ENCODE peak calls at places on chromosome 12, in four cellular contexts. N is fibroblast of pulmonary artery, P is hepatocyte, H is fibroblast of the aortic adventitia. B is an unnamed sample.

GRCh38 chr12:26268841-26269553 is 73.6 kb downstream of the SSPN start:
- DNase-seq in N (no peak), P (peak; percentile 31), H (peak; percentile 12), B (no peak)

GRCh38 chr12:3148366-3149000 is 71.3 kb downstream of the TSPAN9 start:
- DNase-seq in N (peak; percentile 45), P (no peak), H (peak; percentile 13), B (no peak)

GRCh38 chr12:23887055-23887835 is 62.2 kb downstream of the SOX5 start:
- DNase-seq in N (peak; percentile 40), P (no peak), H (peak; percentile 26), B (no peak)

GRCh38 chr12:76299536-76300296 is 48.5 kb downstream of the BBS10 start:
- DNase-seq in N (no peak), P (peak; percentile 23), H (no peak), B (no peak)

GRCh38 chr12:105659355-105660075 is 329.0 kb downstream of the C12orf75 start:
- DNase-seq in N (peak; percentile 8), P (no peak), H (no peak), B (peak; percentile 14)

GRCh38 chr12:132367401-132367851 is 38.0 kb upstream of the GALNT9 start:
- DNase-seq in N (peak; percentile 15), P (no peak), H (peak; percentile 25), B (no peak)

GRCh38 chr12:121391619-121392324 is 8.1 kb upstream of the RNF34 start:
- DNase-seq in N (peak; percentile 73), P (peak; percentile 25), H (peak; percentile 66), B (no peak)

GRCh38 chr12:14995583-14996425 is 23.0 kb downstream of the PDE6H start:
- DNase-seq in N (peak; percentile 92), P (peak; percentile 70), H (peak; percentile 91), B (peak; percentile 31)

GRCh38 chr12:6062427-6063378 is 61.8 kb downstream of the VWF start:
- DNase-seq in N (peak; percentile 66), P (peak; percentile 78), H (peak; percentile 58), B (no peak)

GRCh38 chr12:47812797-47813490 is 6.8 kb downstream of the HDAC7 start:
- DNase-seq in N (peak; percentile 83), P (peak; percentile 96), H (peak; percentile 90), B (no peak)

GRCh38 chr12:127191124-127191523 is 1075.8 kb upstream of the TMEM132C start:
- DNase-seq in N (peak; percentile 38), P (no peak), H (peak; percentile 75), B (peak; percentile 37)

GRCh38 chr12:121803861-121804416 is at the start of gene SETD1B:
- DNase-seq in N (peak; percentile 64), P (peak; percentile 69), H (peak; percentile 53), B (no peak)

GRCh38 chr12:104604070-104604994 is 147.6 kb downstream of the CHST11 start:
- DNase-seq in N (peak; percentile 99), P (peak; percentile 83), H (peak; percentile 97), B (peak; percentile 93)

GRCh38 chr12:95857151-95857550 is 1.6 kb upstream of the SNRPF start:
- DNase-seq in N (no peak), P (no peak), H (no peak), B (no peak)

GRCh38 chr12:88638388-88638787 is 58.1 kb upstream of the KITLG start:
- DNase-seq in N (peak; percentile 34), P (no peak), H (no peak), B (no peak)

GRCh38 chr12:92476844-92477243 is 225.9 kb upstream of the PLEKHG7 start:
- DNase-seq in N (no peak), P (no peak), H (no peak), B (no peak)

GRCh38 chr12:120223458-120224303 is 22.8 kb upstream of the RPLP0 start:
- DNase-seq in N (no peak), P (no peak), H (no peak), B (no peak)

GRCh38 chr12:110073049-110073831 is 24.9 kb upstream of the C12orf76 start:
- DNase-seq in N (no peak), P (no peak), H (no peak), B (no peak)

GRCh38 chr12:131735153-131735456 is 24.2 kb downstream of the SFSWAP start:
- DNase-seq in N (no peak), P (no peak), H (no peak), B (no peak)

GRCh38 chr12:4763549-4763948 is 43.3 kb downstream of the GALNT8 start:
- DNase-seq in N (no peak), P (peak; percentile 40), H (no peak), B (no peak)

GRCh38 chr12:80176706-80177105 is 77.4 kb downstream of the OTOGL start:
- DNase-seq in N (no peak), P (no peak), H (no peak), B (no peak)

GRCh38 chr12:80173465-80173864 is 74.1 kb downstream of the OTOGL start:
- DNase-seq in N (no peak), P (no peak), H (no peak), B (no peak)

GRCh38 chr12:80183939-80184338 is 84.6 kb downstream of the OTOGL start:
- DNase-seq in N (no peak), P (no peak), H (no peak), B (no peak)

GRCh38 chr12:80175307-80175930 is 76.1 kb downstream of the OTOGL start:
- DNase-seq in N (no peak), P (no peak), H (peak; percentile 28), B (no peak)

DNA sequence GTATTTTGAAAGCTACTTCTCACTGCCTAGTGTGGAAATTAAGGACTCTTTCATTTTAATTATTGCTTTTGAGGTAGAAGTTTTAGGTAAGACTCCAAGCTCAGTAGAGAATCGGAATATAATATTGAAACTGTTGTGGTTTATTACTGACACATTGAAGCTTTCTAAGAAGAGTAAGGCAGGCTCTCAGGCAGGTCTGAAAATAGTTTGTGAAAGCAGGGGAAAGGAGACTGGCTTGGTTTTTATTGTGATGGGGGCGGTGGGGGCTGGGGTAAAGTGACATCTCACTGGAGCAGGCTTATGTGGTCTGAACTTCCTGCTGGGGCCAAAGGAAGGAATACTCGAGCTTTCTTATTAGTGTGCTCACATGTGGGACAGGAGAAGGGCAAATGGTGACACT is 79.5 kb downstream of the OTOGL start:
- DNase-seq in N (no peak), P (no peak), H (no peak), B (no peak)
- H3K4me3 ChIP-seq in N (no peak overlapping the region), P (no peak overlapping the region), H (no peak overlapping the region), B (no peak overlapping the region)

GRCh38 chr12:28235985-28236384 is 45.7 kb downstream of the CCDC91 start:
- DNase-seq in N (no peak), P (no peak), H (no peak), B (no peak)

GRCh38 chr12:28235017-28235416 is 44.8 kb downstream of the CCDC91 start:
- DNase-seq in N (no peak), P (no peak), H (no peak), B (no peak)

GRCh38 chr12:28239918-28240317 is 49.7 kb downstream of the CCDC91 start:
- DNase-seq in N (no peak), P (no peak), H (no peak), B (no peak)

GRCh38 chr12:28240853-28241252 is 50.6 kb downstream of the CCDC91 start:
- DNase-seq in N (no peak), P (no peak), H (no peak), B (no peak)

GRCh38 chr12:28237423-28237822 is 47.2 kb downstream of the CCDC91 start:
- DNase-seq in N (peak; percentile 17), P (no peak), H (no peak), B (no peak)
- TF ChIP-seq CTCF in N (peak; percentile 40), P (peak; percentile 6), H (no peak), B (peak; percentile 20)

GRCh38 chr12:116739381-116739887 is 1.3 kb downstream of the RNFT2 start:
- DNase-seq in N (no peak), P (no peak), H (no peak), B (no peak)
- H3K4me3 ChIP-seq in N (no peak overlapping the region), P (no peak overlapping the region), H (no peak overlapping the region), B (no peak overlapping the region)

GRCh38 chr12:48985901-48986300 is 7.8 kb downstream of the WNT1 start:
- DNase-seq in N (no peak), P (no peak), H (no peak), B (no peak)
- TF ChIP-seq CTCF in N (no peak), P (no peak), H (no peak), B (no peak)

DNA sequence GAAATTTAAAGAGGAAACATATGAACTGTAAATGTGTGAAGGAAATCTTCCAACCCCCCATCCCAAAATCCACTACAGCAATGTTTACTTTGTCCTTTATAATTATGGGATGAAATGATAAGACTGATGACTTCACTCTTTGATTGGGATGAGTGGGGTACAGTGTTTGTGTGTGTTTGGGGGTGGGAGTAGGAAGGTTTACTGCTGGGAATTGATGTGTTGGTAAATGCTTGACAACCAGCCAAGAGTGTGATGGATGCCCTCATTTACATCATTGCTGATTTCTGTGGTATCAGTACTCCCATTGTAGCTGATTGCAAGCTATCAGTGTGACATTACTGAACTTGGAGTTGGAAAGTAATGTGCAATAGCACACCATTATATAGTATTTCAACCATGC is 90.9 kb downstream of the KCNMB4 start:
- DNase-seq in N (no peak), P (no peak), H (no peak), B (no peak)
- H3K4me3 ChIP-seq in N (no peak overlapping the region), P (no peak overlapping the region), H (no peak overlapping the region), B (no peak overlapping the region)

DNA sequence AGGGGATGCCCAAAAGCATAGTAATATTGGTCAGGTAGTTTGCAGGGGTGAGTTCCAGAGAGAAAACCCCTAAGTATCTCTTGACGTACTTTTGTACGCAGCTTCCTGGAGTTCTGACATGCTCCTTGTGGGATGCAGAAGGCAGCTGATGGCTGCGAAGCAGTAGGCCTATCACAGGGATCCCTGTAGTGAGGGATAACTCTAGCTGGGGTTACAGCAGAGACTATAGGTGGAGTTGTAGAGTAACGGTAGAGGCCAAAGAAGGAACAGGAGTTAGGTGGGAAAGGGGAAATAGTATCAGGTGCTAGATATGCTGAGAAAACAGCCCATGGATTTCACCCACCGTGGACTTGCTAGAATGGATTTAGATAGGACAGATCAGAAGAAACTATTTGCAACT is 37.3 kb downstream of the MGST1 start:
- DNase-seq in N (no peak), P (no peak), H (no peak), B (no peak)
- TF ChIP-seq CTCF in N (no peak), P (no peak), H (no peak), B (no peak)

GRCh38 chr12:62214847-62215246 is 45.4 kb upstream of the USP15 start:
- DNase-seq in N (peak; percentile 14), P (no peak), H (no peak), B (no peak)
- H3K4me3 ChIP-seq in N (no peak overlapping the region), P (no peak overlapping the region), H (no peak overlapping the region), B (no peak overlapping the region)